ENCODE peak calls at places on chromosomes 4 and X, in seven cellular contexts. One of them, this sample, is unnamed.

GRCh38 chr4:166673911-166674310 is 560.4 kb downstream of the SPOCK3 start:
- DNase-seq in adrenal gland: no peak
- DNase-seq in activated CD4-positive, CD25-positive, alpha-beta regulatory T cell: no peak
- DNase-seq in SK-N-SH: no peak
- DNase-seq in heart left ventricle: no peak
- DNase-seq in Right ventricle myocardium superior: no peak
- DNase-seq in NCI-H2029: no peak
- DNase-seq in this sample: no peak

GRCh38 chrX:73127700-73128241 is 48.5 kb upstream of the PABPC1L2A start:
- DNase-seq in SK-N-SH: no peak
- DNase-seq in adrenal gland: no peak
- DNase-seq in NCI-H2029: no peak
- DNase-seq in activated CD4-positive, CD25-positive, alpha-beta regulatory T cell: no peak
- DNase-seq in heart left ventricle: no peak
- DNase-seq in Right ventricle myocardium superior: no peak
- DNase-seq in this sample: peak

GRCh38 chr4:121064482-121064881 is 7.9 kb downstream of the NDNF start:
- DNase-seq in SK-N-SH: no peak
- DNase-seq in adrenal gland: no peak
- DNase-seq in heart left ventricle: no peak
- DNase-seq in Right ventricle myocardium superior: no peak
- DNase-seq in activated CD4-positive, CD25-positive, alpha-beta regulatory T cell: no peak
- DNase-seq in NCI-H2029: no peak
- DNase-seq in this sample: no peak

GRCh38 chr4:2257361-2258001 is 4.4 kb downstream of the MXD4 start:
- DNase-seq in SK-N-SH: peak
- DNase-seq in adrenal gland: peak
- DNase-seq in Right ventricle myocardium superior: peak
- DNase-seq in heart left ventricle: peak
- DNase-seq in NCI-H2029: no peak
- DNase-seq in activated CD4-positive, CD25-positive, alpha-beta regulatory T cell: no peak
- DNase-seq in this sample: no peak

GRCh38 chr4:145301386-145302080 is 121.1 kb upstream of the OTUD4 start:
- DNase-seq in Right ventricle myocardium superior: no peak
- DNase-seq in SK-N-SH: no peak
- DNase-seq in NCI-H2029: no peak
- DNase-seq in adrenal gland: no peak
- DNase-seq in heart left ventricle: no peak
- DNase-seq in activated CD4-positive, CD25-positive, alpha-beta regulatory T cell: no peak
- DNase-seq in this sample: no peak

GRCh38 chr4:105679186-105679585 is 29.3 kb downstream of the INTS12 start:
- DNase-seq in Right ventricle myocardium superior: no peak
- DNase-seq in activated CD4-positive, CD25-positive, alpha-beta regulatory T cell: no peak
- DNase-seq in NCI-H2029: peak
- DNase-seq in adrenal gland: no peak
- DNase-seq in SK-N-SH: no peak
- DNase-seq in heart left ventricle: no peak
- DNase-seq in this sample: no peak

GRCh38 chr4:169988252-169988651 is 37.9 kb downstream of the MFAP3L start:
- DNase-seq in heart left ventricle: no peak
- DNase-seq in Right ventricle myocardium superior: no peak
- DNase-seq in NCI-H2029: no peak
- DNase-seq in activated CD4-positive, CD25-positive, alpha-beta regulatory T cell: no peak
- DNase-seq in adrenal gland: no peak
- DNase-seq in SK-N-SH: no peak
- DNase-seq in this sample: no peak

GRCh38 chrX:45718676-45719075 is 518.0 kb upstream of the DIPK2B start:
- DNase-seq in NCI-H2029: no peak
- DNase-seq in adrenal gland: no peak
- DNase-seq in SK-N-SH: no peak
- DNase-seq in heart left ventricle: no peak
- DNase-seq in Right ventricle myocardium superior: no peak
- DNase-seq in activated CD4-positive, CD25-positive, alpha-beta regulatory T cell: no peak
- DNase-seq in this sample: no peak

GRCh38 chr4:84965558-84966381 is 720 bp downstream of the WDFY3 start:
- DNase-seq in adrenal gland: peak
- DNase-seq in Right ventricle myocardium superior: peak
- DNase-seq in activated CD4-positive, CD25-positive, alpha-beta regulatory T cell: no peak
- DNase-seq in heart left ventricle: peak
- DNase-seq in NCI-H2029: peak
- DNase-seq in SK-N-SH: peak
- DNase-seq in this sample: peak

GRCh38 chr4:74311696-74312313 is 3.5 kb downstream of the EPGN start:
- DNase-seq in Right ventricle myocardium superior: no peak
- DNase-seq in activated CD4-positive, CD25-positive, alpha-beta regulatory T cell: no peak
- DNase-seq in heart left ventricle: no peak
- DNase-seq in NCI-H2029: peak
- DNase-seq in adrenal gland: peak
- DNase-seq in SK-N-SH: peak
- DNase-seq in this sample: peak

GRCh38 chr4:102869569-102870227 is 906 bp downstream of the CISD2 start:
- DNase-seq in SK-N-SH: no peak
- DNase-seq in heart left ventricle: no peak
- DNase-seq in NCI-H2029: no peak
- DNase-seq in activated CD4-positive, CD25-positive, alpha-beta regulatory T cell: no peak
- DNase-seq in Right ventricle myocardium superior: no peak
- DNase-seq in adrenal gland: no peak
- DNase-seq in this sample: no peak

GRCh38 chr4:1364217-1364616 is 17.2 kb downstream of the UVSSA start:
- DNase-seq in adrenal gland: no peak
- DNase-seq in SK-N-SH: no peak
- DNase-seq in NCI-H2029: no peak
- DNase-seq in heart left ventricle: no peak
- DNase-seq in activated CD4-positive, CD25-positive, alpha-beta regulatory T cell: no peak
- DNase-seq in Right ventricle myocardium superior: no peak
- DNase-seq in this sample: no peak

GRCh38 chr4:123340381-123340701 is 56.3 kb upstream of the SPRY1 start:
- DNase-seq in SK-N-SH: no peak
- DNase-seq in activated CD4-positive, CD25-positive, alpha-beta regulatory T cell: no peak
- DNase-seq in NCI-H2029: no peak
- DNase-seq in heart left ventricle: peak
- DNase-seq in adrenal gland: no peak
- DNase-seq in Right ventricle myocardium superior: no peak
- DNase-seq in this sample: no peak

GRCh38 chr4:4693755-4694295 is 152.0 kb upstream of the STX18 start:
- DNase-seq in SK-N-SH: no peak
- DNase-seq in adrenal gland: no peak
- DNase-seq in heart left ventricle: no peak
- DNase-seq in Right ventricle myocardium superior: no peak
- DNase-seq in activated CD4-positive, CD25-positive, alpha-beta regulatory T cell: no peak
- DNase-seq in NCI-H2029: no peak
- DNase-seq in this sample: no peak

GRCh38 chrX:103722505-103722904 is 11.8 kb downstream of the TMEM31 start:
- DNase-seq in SK-N-SH: no peak
- DNase-seq in NCI-H2029: no peak
- DNase-seq in heart left ventricle: no peak
- DNase-seq in Right ventricle myocardium superior: no peak
- DNase-seq in activated CD4-positive, CD25-positive, alpha-beta regulatory T cell: no peak
- DNase-seq in adrenal gland: no peak
- DNase-seq in this sample: no peak

GRCh38 chr4:125125256-125125655 is 189.5 kb upstream of the FAT4 start:
- DNase-seq in heart left ventricle: no peak
- DNase-seq in activated CD4-positive, CD25-positive, alpha-beta regulatory T cell: no peak
- DNase-seq in SK-N-SH: no peak
- DNase-seq in Right ventricle myocardium superior: no peak
- DNase-seq in NCI-H2029: no peak
- DNase-seq in adrenal gland: no peak
- DNase-seq in this sample: no peak

GRCh38 chr4:182382941-182383340 is 139.7 kb downstream of the TENM3 start:
- DNase-seq in activated CD4-positive, CD25-positive, alpha-beta regulatory T cell: no peak
- DNase-seq in NCI-H2029: no peak
- DNase-seq in heart left ventricle: no peak
- DNase-seq in Right ventricle myocardium superior: no peak
- DNase-seq in adrenal gland: no peak
- DNase-seq in SK-N-SH: no peak
- DNase-seq in this sample: no peak

GRCh38 chr4:8188743-8189550 is 10.1 kb upstream of the SH3TC1 start:
- DNase-seq in Right ventricle myocardium superior: peak
- DNase-seq in adrenal gland: peak
- DNase-seq in activated CD4-positive, CD25-positive, alpha-beta regulatory T cell: no peak
- DNase-seq in heart left ventricle: peak
- DNase-seq in SK-N-SH: no peak
- DNase-seq in NCI-H2029: peak
- DNase-seq in this sample: no peak

GRCh38 chrX:19867411-19867732 is 20.0 kb downstream of the SH3KBP1 start:
- DNase-seq in SK-N-SH: no peak
- DNase-seq in Right ventricle myocardium superior: no peak
- DNase-seq in adrenal gland: no peak
- DNase-seq in heart left ventricle: no peak
- DNase-seq in activated CD4-positive, CD25-positive, alpha-beta regulatory T cell: no peak
- DNase-seq in NCI-H2029: no peak
- DNase-seq in this sample: no peak

GRCh38 chr4:7043521-7044414 is 596 bp downstream of the TADA2B start:
- DNase-seq in heart left ventricle: peak
- DNase-seq in activated CD4-positive, CD25-positive, alpha-beta regulatory T cell: peak
- DNase-seq in Right ventricle myocardium superior: peak
- DNase-seq in NCI-H2029: peak
- DNase-seq in SK-N-SH: no peak
- DNase-seq in adrenal gland: peak
- DNase-seq in this sample: peak

GRCh38 chr4:3611778-3612177 is 79.6 kb upstream of the LRPAP1 start:
- DNase-seq in activated CD4-positive, CD25-positive, alpha-beta regulatory T cell: no peak
- DNase-seq in NCI-H2029: no peak
- DNase-seq in adrenal gland: no peak
- DNase-seq in Right ventricle myocardium superior: no peak
- DNase-seq in heart left ventricle: no peak
- DNase-seq in SK-N-SH: no peak
- DNase-seq in this sample: no peak

GRCh38 chrX:10750581-10750980 is 130.2 kb upstream of the MID1 start:
- DNase-seq in adrenal gland: no peak
- DNase-seq in activated CD4-positive, CD25-positive, alpha-beta regulatory T cell: no peak
- DNase-seq in NCI-H2029: no peak
- DNase-seq in heart left ventricle: no peak
- DNase-seq in Right ventricle myocardium superior: no peak
- DNase-seq in SK-N-SH: no peak
- DNase-seq in this sample: no peak

GRCh38 chr4:39036172-39036571 is 4.0 kb upstream of the TMEM156 start:
- DNase-seq in activated CD4-positive, CD25-positive, alpha-beta regulatory T cell: no peak
- DNase-seq in Right ventricle myocardium superior: no peak
- DNase-seq in heart left ventricle: no peak
- DNase-seq in adrenal gland: no peak
- DNase-seq in NCI-H2029: no peak
- DNase-seq in SK-N-SH: no peak
- DNase-seq in this sample: no peak

GRCh38 chr4:20433101-20433705 is 181.5 kb downstream of the SLIT2 start:
- DNase-seq in adrenal gland: no peak
- DNase-seq in Right ventricle myocardium superior: no peak
- DNase-seq in SK-N-SH: no peak
- DNase-seq in NCI-H2029: no peak
- DNase-seq in heart left ventricle: no peak
- DNase-seq in activated CD4-positive, CD25-positive, alpha-beta regulatory T cell: no peak
- DNase-seq in this sample: no peak

GRCh38 chrX:12690646-12691045 is 100.6 kb upstream of the PRPS2 start:
- DNase-seq in SK-N-SH: no peak
- DNase-seq in heart left ventricle: no peak
- DNase-seq in adrenal gland: no peak
- DNase-seq in Right ventricle myocardium superior: no peak
- DNase-seq in NCI-H2029: no peak
- DNase-seq in activated CD4-positive, CD25-positive, alpha-beta regulatory T cell: no peak
- DNase-seq in this sample: no peak

GRCh38 chrX:114508836-114509235 is 75.0 kb upstream of the HTR2C start:
- DNase-seq in NCI-H2029: no peak
- DNase-seq in activated CD4-positive, CD25-positive, alpha-beta regulatory T cell: no peak
- DNase-seq in SK-N-SH: no peak
- DNase-seq in adrenal gland: no peak
- DNase-seq in Right ventricle myocardium superior: no peak
- DNase-seq in heart left ventricle: no peak
- DNase-seq in this sample: no peak

GRCh38 chr4:22454955-22455354 is 60.9 kb downstream of the ADGRA3 start:
- DNase-seq in SK-N-SH: no peak
- DNase-seq in NCI-H2029: no peak
- DNase-seq in Right ventricle myocardium superior: no peak
- DNase-seq in heart left ventricle: no peak
- DNase-seq in activated CD4-positive, CD25-positive, alpha-beta regulatory T cell: no peak
- DNase-seq in adrenal gland: peak
- DNase-seq in this sample: no peak

GRCh38 chrX:4193500-4193899 is 480.1 kb upstream of the PRKX start:
- DNase-seq in adrenal gland: no peak
- DNase-seq in SK-N-SH: no peak
- DNase-seq in Right ventricle myocardium superior: no peak
- DNase-seq in activated CD4-positive, CD25-positive, alpha-beta regulatory T cell: no peak
- DNase-seq in NCI-H2029: no peak
- DNase-seq in heart left ventricle: no peak
- DNase-seq in this sample: no peak

GRCh38 chr4:75668596-75668995 is 4.6 kb downstream of the G3BP2 start:
- DNase-seq in NCI-H2029: no peak
- DNase-seq in activated CD4-positive, CD25-positive, alpha-beta regulatory T cell: no peak
- DNase-seq in heart left ventricle: no peak
- DNase-seq in SK-N-SH: no peak
- DNase-seq in adrenal gland: no peak
- DNase-seq in Right ventricle myocardium superior: no peak
- DNase-seq in this sample: no peak

GRCh38 chrX:118698516-118699247 is 28.7 kb upstream of the IL13RA1 start:
- DNase-seq in heart left ventricle: no peak
- DNase-seq in Right ventricle myocardium superior: no peak
- DNase-seq in adrenal gland: peak
- DNase-seq in activated CD4-positive, CD25-positive, alpha-beta regulatory T cell: no peak
- DNase-seq in NCI-H2029: no peak
- DNase-seq in SK-N-SH: no peak
- DNase-seq in this sample: no peak

GRCh38 chr4:22385615-22386014 is 130.3 kb downstream of the ADGRA3 start:
- DNase-seq in Right ventricle myocardium superior: no peak
- DNase-seq in heart left ventricle: no peak
- DNase-seq in SK-N-SH: no peak
- DNase-seq in adrenal gland: no peak
- DNase-seq in activated CD4-positive, CD25-positive, alpha-beta regulatory T cell: no peak
- DNase-seq in NCI-H2029: no peak
- DNase-seq in this sample: no peak

GRCh38 chrX:68431836-68432235 is 1.5 kb downstream of the OPHN1 start:
- DNase-seq in Right ventricle myocardium superior: no peak
- DNase-seq in heart left ventricle: no peak
- DNase-seq in NCI-H2029: no peak
- DNase-seq in activated CD4-positive, CD25-positive, alpha-beta regulatory T cell: no peak
- DNase-seq in adrenal gland: no peak
- DNase-seq in SK-N-SH: no peak
- DNase-seq in this sample: no peak

GRCh38 chr4:174023641-174024040 is 259.8 kb downstream of the FBXO8 start:
- DNase-seq in NCI-H2029: no peak
- DNase-seq in Right ventricle myocardium superior: no peak
- DNase-seq in heart left ventricle: no peak
- DNase-seq in adrenal gland: no peak
- DNase-seq in activated CD4-positive, CD25-positive, alpha-beta regulatory T cell: no peak
- DNase-seq in SK-N-SH: no peak
- DNase-seq in this sample: no peak

GRCh38 chr4:4460759-4461158 is 73.9 kb downstream of the NSG1 start:
- DNase-seq in adrenal gland: no peak
- DNase-seq in SK-N-SH: no peak
- DNase-seq in activated CD4-positive, CD25-positive, alpha-beta regulatory T cell: no peak
- DNase-seq in NCI-H2029: no peak
- DNase-seq in heart left ventricle: no peak
- DNase-seq in Right ventricle myocardium superior: no peak
- DNase-seq in this sample: no peak

GRCh38 chr4:83771113-83771705 is 235.3 kb downstream of the GPAT3 start:
- DNase-seq in SK-N-SH: peak
- DNase-seq in heart left ventricle: peak
- DNase-seq in adrenal gland: no peak
- DNase-seq in activated CD4-positive, CD25-positive, alpha-beta regulatory T cell: no peak
- DNase-seq in Right ventricle myocardium superior: peak
- DNase-seq in NCI-H2029: no peak
- DNase-seq in this sample: peak

GRCh38 chr4:2942532-2943363 is 20.5 kb downstream of the NOP14 start:
- DNase-seq in SK-N-SH: no peak
- DNase-seq in adrenal gland: no peak
- DNase-seq in Right ventricle myocardium superior: no peak
- DNase-seq in activated CD4-positive, CD25-positive, alpha-beta regulatory T cell: no peak
- DNase-seq in NCI-H2029: no peak
- DNase-seq in heart left ventricle: no peak
- DNase-seq in this sample: no peak

GRCh38 chr4:31390849-31391248 is 670.7 kb downstream of the PCDH7 start:
- DNase-seq in adrenal gland: no peak
- DNase-seq in Right ventricle myocardium superior: no peak
- DNase-seq in NCI-H2029: no peak
- DNase-seq in heart left ventricle: no peak
- DNase-seq in activated CD4-positive, CD25-positive, alpha-beta regulatory T cell: no peak
- DNase-seq in SK-N-SH: no peak
- DNase-seq in this sample: no peak

This sample was measured in ELF-1.